ENCODE peak calls at places on chromosomes 1 and 21, in five cellular contexts. M is caudate nucleus; N is activated T-cell treated with anti-CD3 and anti-CD28 coated beads, Interleukin-2, amount 50 U/mL, for 1 hour; Y is left ventricle myocardium superior; X is hypothalamus. L is an unnamed sample.

GRCh38 chr1:164891615-164892014 is 332.6 kb downstream of the PBX1 start:
- DNase-seq in Y (no peak), N (no peak), M (no peak), X (no peak), L (no peak)

GRCh38 chr1:910881-911721 is 12.6 kb upstream of the SAMD11 start:
- DNase-seq in N (peak; percentile 16), X (no peak), Y (no peak), M (no peak), L (no peak)

GRCh38 chr1:1080122-1080753 is 6.1 kb upstream of the RNF223 start:
- DNase-seq in N (no peak), Y (peak; percentile 82), X (no peak), M (no peak), L (no peak)

GRCh38 chr1:112706505-112707216 is at the start of gene RHOC:
- DNase-seq in Y (peak; percentile 89), N (no peak), M (no peak), X (no peak), L (no peak)

GRCh38 chr1:182886985-182887384 is 47.8 kb downstream of the DHX9 start:
- DNase-seq in Y (no peak), X (no peak), M (no peak), N (no peak), L (no peak)

GRCh38 chr1:202575906-202576653 is 134.2 kb downstream of the SYT2 start:
- DNase-seq in X (no peak), Y (no peak), N (no peak), M (no peak), L (no peak)

GRCh38 chr1:221263831-221264767 is 384.9 kb downstream of the HLX start:
- DNase-seq in Y (no peak), X (peak; percentile 36), M (peak; percentile 23), N (no peak), L (peak; percentile 3)

GRCh38 chr1:101996830-101997485 is at the start of gene OLFM3:
- DNase-seq in N (no peak), Y (peak; percentile 38), M (peak; percentile 5), X (peak; percentile 23), L (no peak)

GRCh38 chr1:19128965-19129514 is 81.0 kb downstream of the UBR4 start:
- DNase-seq in Y (no peak), M (no peak), X (no peak), N (no peak), L (no peak)

GRCh38 chr1:14850563-14850962 is 252.1 kb downstream of the KAZN start:
- DNase-seq in Y (no peak), M (no peak), N (no peak), X (no peak), L (no peak)

GRCh38 chr1:208821939-208822338 is 577.8 kb upstream of the PLXNA2 start:
- DNase-seq in X (no peak), M (no peak), N (no peak), Y (no peak), L (no peak)

GRCh38 chr1:197927908-197928665 is 10.9 kb downstream of the LHX9 start:
- DNase-seq in M (no peak), N (no peak), Y (no peak), X (no peak), L (no peak)

GRCh38 chr1:175250027-175250426 is 57.5 kb upstream of the KIAA0040 start:
- DNase-seq in Y (no peak), M (no peak), X (no peak), N (no peak), L (no peak)

GRCh38 chr1:56686171-56686570 is 41.1 kb downstream of the PRKAA2 start:
- DNase-seq in M (no peak), X (no peak), N (no peak), Y (no peak), L (no peak)

GRCh38 chr1:105544475-105544874 is 1512.0 kb upstream of the PRMT6 start:
- DNase-seq in Y (no peak), M (no peak), N (no peak), X (no peak), L (no peak)

GRCh38 chr1:152442765-152443164 is 28.7 kb upstream of the CRNN start:
- DNase-seq in X (no peak), Y (no peak), M (no peak), N (no peak), L (no peak)

GRCh38 chr1:89608627-89609338 is 24.1 kb upstream of the LRRC8C start:
- DNase-seq in N (peak; percentile 68), M (no peak), Y (no peak), X (no peak), L (no peak)

GRCh38 chr1:191888996-191889622 is 269.2 kb upstream of the RGS18 start:
- DNase-seq in M (no peak), Y (no peak), X (no peak), N (no peak), L (no peak)

GRCh38 chr1:3060601-3061551 is 8.1 kb upstream of the PRDM16 start:
- DNase-seq in N (peak; percentile 16), Y (no peak), X (no peak), M (no peak), L (no peak)

GRCh38 chr1:200410566-200410878 is 686 bp upstream of the ZNF281 start:
- DNase-seq in Y (no peak), X (peak; percentile 4), N (no peak), M (no peak), L (peak; percentile 55)

GRCh38 chr1:198462365-198463025 is 78.0 kb downstream of the ATP6V1G3 start:
- DNase-seq in M (no peak), X (no peak), N (no peak), Y (no peak), L (no peak)

GRCh38 chr1:237938553-237938952 is 47.8 kb upstream of the ZP4 start:
- DNase-seq in Y (no peak), M (no peak), N (no peak), X (no peak), L (no peak)

GRCh38 chr1:241677171-241677570 is 25.1 kb downstream of the WDR64 start:
- DNase-seq in Y (no peak), M (no peak), X (no peak), N (no peak), L (no peak)

GRCh38 chr1:108880850-108881249 is 4.1 kb downstream of the GPSM2 start:
- DNase-seq in M (no peak), N (no peak), X (no peak), Y (no peak), L (no peak)

GRCh38 chr1:91774520-91775203 is 111.3 kb downstream of the TGFBR3 start:
- DNase-seq in M (no peak), X (no peak), Y (no peak), N (no peak), L (no peak)

GRCh38 chr21:32599146-32599925 is 12.8 kb downstream of the CFAP298 start:
- DNase-seq in N (no peak), X (no peak), M (no peak), Y (no peak), L (no peak)

GRCh38 chr1:174726167-174726879 is 273.4 kb upstream of the CACYBP start:
- DNase-seq in X (no peak), Y (no peak), M (no peak), N (no peak), L (no peak)